ENCODE peak calls at places on chromosomes 7 and 10, in ten cellular contexts. A, E, K, F, M, O, X, S, R and Z are unnamed samples.

GRCh38 chr7:131521651-131522163 is 34.7 kb downstream of the PODXL start:
- DNase-seq in K (no peak), E (no peak), F (no peak), M (no peak), X (peak; percentile 58), O (no peak), R (no peak), S (peak; percentile 21), A (peak; percentile 73), Z (no peak)

GRCh38 chr7:85413718-85414117 is 226.9 kb upstream of the SEMA3D start:
- DNase-seq in E (no peak), K (no peak), O (no peak), A (peak; percentile 9), X (no peak), M (no peak), R (no peak), F (no peak), S (no peak), Z (no peak)

GRCh38 chr7:35422715-35423114 is 168.8 kb upstream of the TBX20 start:
- DNase-seq in M (no peak), E (no peak), S (no peak), O (no peak), R (no peak), X (no peak), A (no peak), F (no peak), K (no peak), Z (no peak)

GRCh38 chr7:158375034-158375433 is 212.6 kb downstream of the PTPRN2 start:
- DNase-seq in M (no peak), A (peak; percentile 71), F (no peak), E (no peak), R (no peak), K (no peak), X (no peak), S (peak; percentile 29), O (no peak), Z (no peak)

GRCh38 chr10:110612629-110613028 is 31.5 kb upstream of the RBM20 start:
- DNase-seq in M (no peak), S (no peak), F (no peak), O (no peak), A (no peak), X (no peak), R (no peak), K (no peak), E (no peak), Z (no peak)

GRCh38 chr7:50355817-50356178 is 51.3 kb downstream of the IKZF1 start:
- DNase-seq in A (no peak), M (no peak), X (no peak), S (no peak), O (no peak), K (no peak), F (no peak), R (no peak), E (no peak), Z (no peak)

GRCh38 chr10:13227031-13227430 is 7.1 kb downstream of the UCMA start:
- DNase-seq in X (no peak), M (no peak), K (no peak), R (no peak), S (no peak), O (no peak), E (no peak), F (no peak), A (no peak), Z (no peak)

GRCh38 chr10:4606856-4607636 is 219.0 kb upstream of the AKR1E2 start:
- DNase-seq in F (no peak), X (no peak), O (no peak), E (no peak), A (no peak), M (no peak), R (no peak), S (no peak), K (no peak), Z (no peak)

GRCh38 chr7:134028853-134029252 is 98.3 kb upstream of the LRGUK start:
- DNase-seq in R (no peak), O (no peak), X (no peak), K (no peak), E (no peak), A (no peak), S (no peak), F (no peak), M (no peak), Z (no peak)

GRCh38 chr10:8059191-8059936 is 4.9 kb downstream of the GATA3 start:
- DNase-seq in O (no peak), E (no peak), R (no peak), M (no peak), K (no peak), F (no peak), A (no peak), X (no peak), S (no peak), Z (no peak)

GRCh38 chr7:119944601-119944972 is 328.4 kb upstream of the KCND2 start:
- DNase-seq in X (no peak), K (no peak), A (no peak), S (no peak), R (no peak), M (no peak), E (no peak), F (no peak), O (no peak), Z (no peak)

GRCh38 chr7:151844080-151844827 is 32.7 kb downstream of the PRKAG2 start:
- DNase-seq in F (no peak), K (no peak), A (peak; percentile 63), S (peak; percentile 86), O (peak; percentile 51), E (no peak), M (peak; percentile 14), X (peak; percentile 81), R (no peak), Z (no peak)

GRCh38 chr7:45192546-45193177 is 35.1 kb downstream of the RAMP3 start:
- DNase-seq in E (no peak), F (no peak), K (no peak), M (no peak), R (no peak), A (no peak), O (no peak), X (no peak), S (no peak), Z (no peak)

GRCh38 chr7:44727346-44728262 is 21.0 kb upstream of the ZMIZ2 start:
- DNase-seq in M (peak; percentile 83), A (peak; percentile 94), X (peak; percentile 89), K (no peak), O (peak; percentile 85), E (no peak), F (no peak), S (peak; percentile 90), R (no peak), Z (no peak)

GRCh38 chr7:137990251-137990901 is 11.5 kb downstream of the CREB3L2 start:
- DNase-seq in M (no peak), R (no peak), O (peak; percentile 95), S (peak; percentile 98), X (peak; percentile 93), K (no peak), A (peak; percentile 81), F (no peak), E (no peak), Z (no peak)

GRCh38 chr7:154472332-154472731 is 420.1 kb downstream of the DPP6 start:
- DNase-seq in K (no peak), A (no peak), S (no peak), M (no peak), O (no peak), R (no peak), X (no peak), F (no peak), E (no peak), Z (no peak)

GRCh38 chr10:22992621-22993020 is 64.8 kb downstream of the ARMC3 start:
- DNase-seq in M (no peak), O (no peak), X (no peak), F (no peak), S (no peak), E (no peak), R (no peak), K (no peak), A (no peak), Z (no peak)

GRCh38 chr10:131882151-131882550 is 18.7 kb upstream of the PPP2R2D start:
- DNase-seq in E (no peak), K (no peak), R (no peak), A (no peak), X (no peak), F (no peak), S (no peak), M (no peak), O (no peak), Z (no peak)

GRCh38 chr10:63547628-63548356 is 26.6 kb downstream of the REEP3 start:
- DNase-seq in X (no peak), O (no peak), F (no peak), K (no peak), E (no peak), A (no peak), S (peak; percentile 12), M (no peak), R (no peak), Z (no peak)

GRCh38 chr7:102181517-102181916 is 105.2 kb upstream of the SH2B2 start:
- DNase-seq in O (no peak), M (no peak), F (no peak), R (no peak), S (no peak), X (no peak), E (no peak), A (no peak), K (no peak), Z (no peak)

GRCh38 chr10:28879875-28880381 is 202.6 kb downstream of the BAMBI start:
- DNase-seq in A (no peak), F (no peak), R (no peak), S (no peak), M (peak; percentile 9), X (peak; percentile 39), K (no peak), E (no peak), O (peak; percentile 10), Z (no peak)

GRCh38 chr7:44750921-44751571 is 2.4 kb downstream of the ZMIZ2 start:
- DNase-seq in E (no peak), K (no peak), A (peak; percentile 58), F (peak; percentile 23), M (no peak), O (peak; percentile 24), R (no peak), S (no peak), X (no peak), Z (no peak)

GRCh38 chr7:137772748-137773147 is 74.0 kb downstream of the DGKI start:
- DNase-seq in R (no peak), E (no peak), X (peak; percentile 59), S (peak; percentile 90), M (peak; percentile 58), A (peak; percentile 85), O (peak; percentile 86), K (no peak), F (no peak), Z (no peak)

GRCh38 chr10:118944959-118945622 is 84.4 kb upstream of the NANOS1 start:
- DNase-seq in M (no peak), K (no peak), R (no peak), X (no peak), A (no peak), F (no peak), O (no peak), S (no peak), E (no peak), Z (no peak)

GRCh38 chr10:23362879-23363787 is 18.5 kb upstream of the C10orf67 start:
- DNase-seq in X (no peak), R (no peak), E (no peak), M (no peak), K (no peak), S (no peak), O (no peak), A (no peak), F (no peak), Z (no peak)

GRCh38 chr10:16843252-16843870 is 26.1 kb upstream of the RSU1 start:
- DNase-seq in A (peak; percentile 15), F (no peak), O (peak; percentile 70), M (peak; percentile 71), X (peak; percentile 93), K (peak; percentile 47), R (peak; percentile 56), E (peak; percentile 72), S (peak; percentile 76), Z (no peak)

GRCh38 chr7:14734839-14735321 is 167.7 kb downstream of the DGKB start:
- DNase-seq in F (no peak), X (no peak), O (no peak), S (no peak), M (no peak), R (no peak), E (no peak), K (no peak), A (no peak), Z (no peak)

GRCh38 chr7:76509931-76510877 is at the start of gene UPK3B:
- DNase-seq in E (no peak), M (no peak), R (no peak), X (no peak), A (no peak), S (peak; percentile 28), O (no peak), F (no peak), K (no peak), Z (no peak)